ENCODE peak calls at places on chromosomes 2 and 18, in five cellular contexts. One of them, this sample, is unnamed.

GRCh38 chr2:162065767-162066166 is 8.2 kb downstream of the DPP4 start:
- DNase-seq in AG20443: no peak
- DNase-seq in right cardiac atrium: no peak
- DNase-seq in H9: no peak
- DNase-seq in Daoy: no peak
- DNase-seq in this sample: no peak

GRCh38 chr2:53362934-53363333 is 404.7 kb upstream of the CHAC2 start:
- DNase-seq in AG20443: no peak
- DNase-seq in right cardiac atrium: no peak
- DNase-seq in H9: no peak
- DNase-seq in Daoy: no peak
- DNase-seq in this sample: no peak

GRCh38 chr18:63071566-63072175 is 247.9 kb downstream of the BCL2 start:
- DNase-seq in AG20443: no peak
- DNase-seq in right cardiac atrium: no peak
- DNase-seq in H9: no peak
- DNase-seq in Daoy: no peak
- DNase-seq in this sample: no peak

GRCh38 chr18:46042571-46043123 is 29.4 kb downstream of the PSTPIP2 start:
- DNase-seq in AG20443: peak; percentile 64
- DNase-seq in right cardiac atrium: no peak
- DNase-seq in H9: no peak
- DNase-seq in Daoy: peak; percentile 23
- DNase-seq in this sample: peak; percentile 52

GRCh38 chr2:241038374-241039180 is 40.2 kb downstream of the SNED1 start:
- DNase-seq in AG20443: no peak
- DNase-seq in right cardiac atrium: no peak
- DNase-seq in H9: no peak
- DNase-seq in Daoy: no peak
- DNase-seq in this sample: no peak

GRCh38 chr2:152910970-152911369 is 192.6 kb downstream of the ARL6IP6 start:
- DNase-seq in AG20443: no peak
- DNase-seq in right cardiac atrium: no peak
- DNase-seq in H9: no peak
- DNase-seq in Daoy: no peak
- DNase-seq in this sample: no peak

GRCh38 chr2:119537792-119538191 is 6.5 kb upstream of the CFAP221 start:
- DNase-seq in AG20443: no peak
- DNase-seq in right cardiac atrium: no peak
- DNase-seq in H9: no peak
- DNase-seq in Daoy: no peak
- DNase-seq in this sample: no peak

GRCh38 chr2:173221937-173222594 is 132.6 kb upstream of the CDCA7 start:
- DNase-seq in AG20443: no peak
- DNase-seq in right cardiac atrium: no peak
- DNase-seq in H9: no peak
- DNase-seq in Daoy: no peak
- DNase-seq in this sample: no peak

GRCh38 chr2:198383392-198383791 is 579.0 kb downstream of the PLCL1 start:
- DNase-seq in AG20443: no peak
- DNase-seq in right cardiac atrium: no peak
- DNase-seq in H9: no peak
- DNase-seq in Daoy: peak; percentile 6
- DNase-seq in this sample: no peak

GRCh38 chr2:126781806-126782205 is 116.9 kb upstream of the TEX51 start:
- DNase-seq in AG20443: no peak
- DNase-seq in right cardiac atrium: no peak
- DNase-seq in H9: no peak
- DNase-seq in Daoy: no peak
- DNase-seq in this sample: no peak

GRCh38 chr18:47247036-47247832 is 4.2 kb downstream of the SKOR2 start:
- DNase-seq in AG20443: peak; percentile 63
- DNase-seq in right cardiac atrium: no peak
- DNase-seq in H9: peak; percentile 75
- DNase-seq in Daoy: no peak
- DNase-seq in this sample: peak; percentile 46

GRCh38 chr2:8572712-8573233 is 109.1 kb upstream of the ID2 start:
- DNase-seq in AG20443: no peak
- DNase-seq in right cardiac atrium: no peak
- DNase-seq in H9: peak; percentile 24
- DNase-seq in Daoy: no peak
- DNase-seq in this sample: no peak

GRCh38 chr18:37420315-37420880 is 145.2 kb downstream of the CELF4 start:
- DNase-seq in AG20443: no peak
- DNase-seq in right cardiac atrium: no peak
- DNase-seq in H9: no peak
- DNase-seq in Daoy: no peak
- DNase-seq in this sample: no peak

GRCh38 chr2:235146871-235147565 is 195.2 kb downstream of the SH3BP4 start:
- DNase-seq in AG20443: no peak
- DNase-seq in right cardiac atrium: no peak
- DNase-seq in H9: peak; percentile 8
- DNase-seq in Daoy: no peak
- DNase-seq in this sample: no peak

GRCh38 chr2:24570225-24570624 is 79.2 kb downstream of the NCOA1 start:
- DNase-seq in AG20443: no peak
- DNase-seq in right cardiac atrium: no peak
- DNase-seq in H9: no peak
- DNase-seq in Daoy: no peak
- DNase-seq in this sample: no peak

GRCh38 chr18:56659111-56659510 is 8.0 kb downstream of the WDR7 start:
- DNase-seq in AG20443: no peak
- DNase-seq in right cardiac atrium: no peak
- DNase-seq in H9: no peak
- DNase-seq in Daoy: no peak
- DNase-seq in this sample: no peak

GRCh38 chr2:175552902-175553301 is 371.4 kb upstream of the ATP5MC3 start:
- DNase-seq in AG20443: no peak
- DNase-seq in right cardiac atrium: no peak
- DNase-seq in H9: no peak
- DNase-seq in Daoy: no peak
- DNase-seq in this sample: no peak

GRCh38 chr18:68666316-68666715 is 48.6 kb downstream of the TMX3 start:
- DNase-seq in AG20443: no peak
- DNase-seq in right cardiac atrium: no peak
- DNase-seq in H9: no peak
- DNase-seq in Daoy: no peak
- DNase-seq in this sample: peak; percentile 3

GRCh38 chr2:12506846-12507245 is 209.9 kb upstream of the TRIB2 start:
- DNase-seq in AG20443: no peak
- DNase-seq in right cardiac atrium: no peak
- DNase-seq in H9: no peak
- DNase-seq in Daoy: peak; percentile 15
- DNase-seq in this sample: no peak

GRCh38 chr2:201733544-201733943 is 35.1 kb upstream of the MPP4 start:
- DNase-seq in AG20443: no peak
- DNase-seq in right cardiac atrium: no peak
- DNase-seq in H9: no peak
- DNase-seq in Daoy: no peak
- DNase-seq in this sample: no peak

GRCh38 chr2:3728104-3729054 is 25.0 kb downstream of the DCDC2C start:
- DNase-seq in AG20443: peak; percentile 66
- DNase-seq in right cardiac atrium: peak; percentile 28
- DNase-seq in H9: no peak
- DNase-seq in Daoy: peak; percentile 64
- DNase-seq in this sample: peak; percentile 79

GRCh38 chr18:76708036-76708726 is 114.2 kb upstream of the ZNF236 start:
- DNase-seq in AG20443: peak; percentile 3
- DNase-seq in right cardiac atrium: no peak
- DNase-seq in H9: no peak
- DNase-seq in Daoy: no peak
- DNase-seq in this sample: no peak

GRCh38 chr2:75466708-75467311 is 93.9 kb downstream of the EVA1A start:
- DNase-seq in AG20443: peak; percentile 38
- DNase-seq in right cardiac atrium: peak; percentile 10
- DNase-seq in H9: peak; percentile 68
- DNase-seq in Daoy: peak; percentile 51
- DNase-seq in this sample: peak; percentile 33

GRCh38 chr18:59631583-59632181 is 65.5 kb downstream of the CCBE1 start:
- DNase-seq in AG20443: peak; percentile 50
- DNase-seq in right cardiac atrium: no peak
- DNase-seq in H9: peak; percentile 52
- DNase-seq in Daoy: peak; percentile 22
- DNase-seq in this sample: peak; percentile 50

GRCh38 chr2:67108231-67108630 is 288.9 kb upstream of the ETAA1 start:
- DNase-seq in AG20443: no peak
- DNase-seq in right cardiac atrium: no peak
- DNase-seq in H9: no peak
- DNase-seq in Daoy: no peak
- DNase-seq in this sample: no peak

GRCh38 chr18:48027401-48027931 is 97.0 kb upstream of the SMAD2 start:
- DNase-seq in AG20443: no peak
- DNase-seq in right cardiac atrium: peak; percentile 59
- DNase-seq in H9: no peak
- DNase-seq in Daoy: no peak
- DNase-seq in this sample: peak; percentile 42